ENCODE peak calls at places on chromosomes 13 and 19, in eight cellular contexts. One of them, this sample, is unnamed.

GRCh38 chr19:44575116-44575700 is 38.2 kb upstream of the IGSF23 start:
- DNase-seq in CD8-positive, alpha-beta T cell: no peak
- DNase-seq in suprapubic skin: no peak
- DNase-seq in NT2/D1: no peak
- DNase-seq in colonic mucosa: no peak
- DNase-seq in naive thymus-derived CD4-positive, alpha-beta T cell: no peak
- DNase-seq in ascending aorta: no peak
- DNase-seq in GM23338: no peak
- DNase-seq in this sample: no peak

GRCh38 chr19:33374406-33374703 is 846 bp downstream of the CEBPG start:
- DNase-seq in CD8-positive, alpha-beta T cell: no peak
- DNase-seq in GM23338: no peak
- DNase-seq in colonic mucosa: no peak
- DNase-seq in NT2/D1: no peak
- DNase-seq in naive thymus-derived CD4-positive, alpha-beta T cell: no peak
- DNase-seq in suprapubic skin: no peak
- DNase-seq in ascending aorta: no peak
- DNase-seq in this sample: no peak

GRCh38 chr13:102769679-102770078 is 3.9 kb downstream of the TEX30 start:
- DNase-seq in NT2/D1: no peak
- DNase-seq in suprapubic skin: no peak
- DNase-seq in ascending aorta: no peak
- DNase-seq in CD8-positive, alpha-beta T cell: no peak
- DNase-seq in GM23338: no peak
- DNase-seq in naive thymus-derived CD4-positive, alpha-beta T cell: no peak
- DNase-seq in colonic mucosa: no peak
- DNase-seq in this sample: no peak

GRCh38 chr13:110448230-110448629 is 113.3 kb downstream of the RAB20 start:
- DNase-seq in colonic mucosa: no peak
- DNase-seq in GM23338: no peak
- DNase-seq in CD8-positive, alpha-beta T cell: no peak
- DNase-seq in ascending aorta: no peak
- DNase-seq in suprapubic skin: no peak
- DNase-seq in NT2/D1: no peak
- DNase-seq in naive thymus-derived CD4-positive, alpha-beta T cell: no peak
- DNase-seq in this sample: no peak

GRCh38 chr13:79423801-79424642 is 18.0 kb upstream of the RBM26 start:
- DNase-seq in colonic mucosa: no peak
- DNase-seq in suprapubic skin: no peak
- DNase-seq in ascending aorta: no peak
- DNase-seq in NT2/D1: no peak
- DNase-seq in CD8-positive, alpha-beta T cell: no peak
- DNase-seq in GM23338: peak; percentile 75
- DNase-seq in naive thymus-derived CD4-positive, alpha-beta T cell: no peak
- DNase-seq in this sample: no peak

GRCh38 chr19:797528-798414 is 519 bp downstream of the PTBP1 start:
- DNase-seq in suprapubic skin: peak; percentile 91
- DNase-seq in GM23338: peak; percentile 89
- DNase-seq in CD8-positive, alpha-beta T cell: peak; percentile 84
- DNase-seq in ascending aorta: no peak
- DNase-seq in NT2/D1: no peak
- DNase-seq in colonic mucosa: peak; percentile 91
- DNase-seq in naive thymus-derived CD4-positive, alpha-beta T cell: peak; percentile 78
- DNase-seq in this sample: peak; percentile 56

GRCh38 chr19:5138606-5139594 is 170.0 kb downstream of the KDM4B start:
- DNase-seq in GM23338: no peak
- DNase-seq in suprapubic skin: no peak
- DNase-seq in CD8-positive, alpha-beta T cell: peak; percentile 80
- DNase-seq in colonic mucosa: peak; percentile 54
- DNase-seq in NT2/D1: no peak
- DNase-seq in ascending aorta: no peak
- DNase-seq in naive thymus-derived CD4-positive, alpha-beta T cell: peak; percentile 45
- DNase-seq in this sample: no peak

GRCh38 chr19:13172335-13173128 is 22.3 kb downstream of the IER2 start:
- DNase-seq in colonic mucosa: peak; percentile 92
- DNase-seq in NT2/D1: no peak
- DNase-seq in ascending aorta: peak; percentile 80
- DNase-seq in naive thymus-derived CD4-positive, alpha-beta T cell: peak; percentile 80
- DNase-seq in suprapubic skin: peak; percentile 87
- DNase-seq in GM23338: no peak
- DNase-seq in CD8-positive, alpha-beta T cell: peak; percentile 87
- DNase-seq in this sample: no peak

GRCh38 chr19:29247912-29248311 is 35.0 kb upstream of the UQCRFS1 start:
- DNase-seq in ascending aorta: no peak
- DNase-seq in GM23338: no peak
- DNase-seq in suprapubic skin: no peak
- DNase-seq in naive thymus-derived CD4-positive, alpha-beta T cell: no peak
- DNase-seq in colonic mucosa: no peak
- DNase-seq in CD8-positive, alpha-beta T cell: no peak
- DNase-seq in NT2/D1: no peak
- DNase-seq in this sample: no peak

GRCh38 chr19:2273356-2274184 is 8.4 kb downstream of the PEAK3 start:
- DNase-seq in naive thymus-derived CD4-positive, alpha-beta T cell: peak; percentile 72
- DNase-seq in NT2/D1: peak; percentile 80
- DNase-seq in CD8-positive, alpha-beta T cell: peak; percentile 80
- DNase-seq in suprapubic skin: no peak
- DNase-seq in ascending aorta: no peak
- DNase-seq in GM23338: peak; percentile 96
- DNase-seq in colonic mucosa: peak; percentile 82
- DNase-seq in this sample: no peak

GRCh38 chr13:114166381-114167131 is 12.5 kb upstream of the CFAP97D2 start:
- DNase-seq in colonic mucosa: no peak
- DNase-seq in CD8-positive, alpha-beta T cell: no peak
- DNase-seq in ascending aorta: no peak
- DNase-seq in GM23338: no peak
- DNase-seq in suprapubic skin: no peak
- DNase-seq in NT2/D1: no peak
- DNase-seq in naive thymus-derived CD4-positive, alpha-beta T cell: no peak
- DNase-seq in this sample: no peak

GRCh38 chr19:51733742-51734522 is 10.1 kb upstream of the HAS1 start:
- DNase-seq in NT2/D1: no peak
- DNase-seq in naive thymus-derived CD4-positive, alpha-beta T cell: no peak
- DNase-seq in CD8-positive, alpha-beta T cell: no peak
- DNase-seq in colonic mucosa: no peak
- DNase-seq in suprapubic skin: no peak
- DNase-seq in GM23338: peak; percentile 62
- DNase-seq in ascending aorta: no peak
- DNase-seq in this sample: no peak

GRCh38 chr13:101452519-101453485 is at the start of gene ITGBL1:
- DNase-seq in GM23338: no peak
- DNase-seq in CD8-positive, alpha-beta T cell: no peak
- DNase-seq in colonic mucosa: no peak
- DNase-seq in naive thymus-derived CD4-positive, alpha-beta T cell: no peak
- DNase-seq in suprapubic skin: peak; percentile 85
- DNase-seq in ascending aorta: no peak
- DNase-seq in NT2/D1: no peak
- DNase-seq in this sample: no peak

GRCh38 chr19:55113570-55114039 is 3.8 kb downstream of the PPP1R12C start:
- DNase-seq in GM23338: peak; percentile 91
- DNase-seq in ascending aorta: peak; percentile 90
- DNase-seq in NT2/D1: peak; percentile 75
- DNase-seq in colonic mucosa: peak; percentile 60
- DNase-seq in suprapubic skin: peak; percentile 90
- DNase-seq in CD8-positive, alpha-beta T cell: no peak
- DNase-seq in naive thymus-derived CD4-positive, alpha-beta T cell: no peak
- DNase-seq in this sample: no peak

GRCh38 chr19:14437578-14438140 is 4.6 kb downstream of the PKN1 start:
- DNase-seq in ascending aorta: no peak
- DNase-seq in colonic mucosa: no peak
- DNase-seq in naive thymus-derived CD4-positive, alpha-beta T cell: no peak
- DNase-seq in NT2/D1: no peak
- DNase-seq in CD8-positive, alpha-beta T cell: no peak
- DNase-seq in suprapubic skin: no peak
- DNase-seq in GM23338: no peak
- DNase-seq in this sample: no peak

GRCh38 chr19:14433454-14434156 is 499 bp downstream of the PKN1 start:
- DNase-seq in suprapubic skin: no peak
- DNase-seq in CD8-positive, alpha-beta T cell: peak; percentile 60
- DNase-seq in colonic mucosa: peak; percentile 80
- DNase-seq in ascending aorta: no peak
- DNase-seq in NT2/D1: no peak
- DNase-seq in GM23338: peak; percentile 55
- DNase-seq in naive thymus-derived CD4-positive, alpha-beta T cell: peak; percentile 74
- DNase-seq in this sample: no peak

GRCh38 chr19:14434157-14434501 is 1.0 kb downstream of the PKN1 start:
- DNase-seq in suprapubic skin: no peak
- DNase-seq in GM23338: no peak
- DNase-seq in NT2/D1: no peak
- DNase-seq in ascending aorta: no peak
- DNase-seq in naive thymus-derived CD4-positive, alpha-beta T cell: no peak
- DNase-seq in colonic mucosa: peak; percentile 56
- DNase-seq in CD8-positive, alpha-beta T cell: no peak
- DNase-seq in this sample: no peak

GRCh38 chr19:14434543-14435319 is 1.6 kb downstream of the PKN1 start:
- DNase-seq in NT2/D1: no peak
- DNase-seq in GM23338: no peak
- DNase-seq in ascending aorta: peak; percentile 63
- DNase-seq in suprapubic skin: no peak
- DNase-seq in naive thymus-derived CD4-positive, alpha-beta T cell: peak; percentile 32
- DNase-seq in colonic mucosa: peak; percentile 52
- DNase-seq in CD8-positive, alpha-beta T cell: peak; percentile 36
- DNase-seq in this sample: no peak

GRCh38 chr19:14435320-14436050 is 2.4 kb downstream of the PKN1 start:
- DNase-seq in NT2/D1: no peak
- DNase-seq in suprapubic skin: no peak
- DNase-seq in GM23338: no peak
- DNase-seq in CD8-positive, alpha-beta T cell: no peak
- DNase-seq in ascending aorta: no peak
- DNase-seq in naive thymus-derived CD4-positive, alpha-beta T cell: no peak
- DNase-seq in colonic mucosa: no peak
- DNase-seq in this sample: no peak
- H3K4me3 ChIP-seq in NT2/D1: no peak overlapping the region
- H3K4me3 ChIP-seq in suprapubic skin: peak overlapping the region; percentile 80
- H3K4me3 ChIP-seq in GM23338: no peak overlapping the region
- H3K4me3 ChIP-seq in CD8-positive, alpha-beta T cell: no peak overlapping the region
- H3K4me3 ChIP-seq in ascending aorta: no peak overlapping the region
- H3K4me3 ChIP-seq in naive thymus-derived CD4-positive, alpha-beta T cell: no peak overlapping the region
- H3K4me3 ChIP-seq in colonic mucosa: no peak overlapping the region
- H3K4me3 ChIP-seq in this sample: peak overlapping the region; percentile 66

GRCh38 chr19:46719629-46720515 is 3.0 kb upstream of the PRKD2 start:
- DNase-seq in CD8-positive, alpha-beta T cell: no peak
- DNase-seq in NT2/D1: no peak
- DNase-seq in naive thymus-derived CD4-positive, alpha-beta T cell: no peak
- DNase-seq in GM23338: no peak
- DNase-seq in colonic mucosa: no peak
- DNase-seq in suprapubic skin: no peak
- DNase-seq in ascending aorta: no peak
- DNase-seq in this sample: no peak
- H3K4me3 ChIP-seq in CD8-positive, alpha-beta T cell: no peak overlapping the region
- H3K4me3 ChIP-seq in NT2/D1: no peak overlapping the region
- H3K4me3 ChIP-seq in naive thymus-derived CD4-positive, alpha-beta T cell: no peak overlapping the region
- H3K4me3 ChIP-seq in GM23338: no peak overlapping the region
- H3K4me3 ChIP-seq in colonic mucosa: no peak overlapping the region
- H3K4me3 ChIP-seq in suprapubic skin: no peak overlapping the region
- H3K4me3 ChIP-seq in ascending aorta: no peak overlapping the region
- H3K4me3 ChIP-seq in this sample: no peak overlapping the region

DNA sequence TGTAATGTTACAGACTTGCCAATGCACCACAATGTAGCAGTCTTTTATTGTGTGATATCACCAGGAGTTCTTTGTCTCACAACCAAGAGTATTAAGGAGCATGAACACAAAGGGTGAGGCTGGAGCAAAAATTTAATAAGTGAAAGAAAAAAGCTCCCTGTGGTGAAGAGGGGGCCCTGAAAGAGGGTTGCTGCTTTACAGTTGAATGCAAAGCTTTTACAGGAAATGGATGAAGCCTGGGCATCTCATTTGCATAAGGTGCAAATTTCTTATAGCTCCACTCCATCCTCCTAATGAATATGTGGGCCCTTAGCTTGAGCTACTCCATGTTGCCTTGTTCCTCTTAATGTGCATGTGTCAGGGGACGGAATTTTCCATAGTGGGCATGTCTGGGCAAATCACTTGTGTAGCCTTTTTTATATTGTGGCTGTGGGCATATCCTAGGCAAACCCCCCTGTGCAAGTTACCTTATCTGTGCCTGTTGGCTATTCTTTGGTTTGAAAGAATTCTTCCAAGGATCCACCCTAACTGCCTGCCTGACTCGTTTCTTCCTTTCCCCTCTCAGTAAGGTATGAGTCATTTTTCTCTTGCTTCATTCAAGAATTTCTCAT is 45.3 kb upstream of the TRPC4 start:
- DNase-seq in colonic mucosa: no peak
- DNase-seq in suprapubic skin: no peak
- DNase-seq in ascending aorta: no peak
- DNase-seq in CD8-positive, alpha-beta T cell: no peak
- DNase-seq in naive thymus-derived CD4-positive, alpha-beta T cell: no peak
- DNase-seq in NT2/D1: peak; percentile 3
- DNase-seq in GM23338: peak; percentile 31
- DNase-seq in this sample: no peak
- H3K4me3 ChIP-seq in colonic mucosa: no peak overlapping the region
- H3K4me3 ChIP-seq in suprapubic skin: no peak overlapping the region
- H3K4me3 ChIP-seq in ascending aorta: no peak overlapping the region
- H3K4me3 ChIP-seq in CD8-positive, alpha-beta T cell: no peak overlapping the region
- H3K4me3 ChIP-seq in naive thymus-derived CD4-positive, alpha-beta T cell: no peak overlapping the region
- H3K4me3 ChIP-seq in NT2/D1: no peak overlapping the region
- H3K4me3 ChIP-seq in GM23338: no peak overlapping the region
- H3K4me3 ChIP-seq in this sample: no peak overlapping the region

GRCh38 chr19:49929121-49929610 is at the start of the genes ATF5 and NUP62:
- DNase-seq in colonic mucosa: peak; percentile 91
- DNase-seq in GM23338: peak; percentile 85
- DNase-seq in ascending aorta: peak; percentile 50
- DNase-seq in suprapubic skin: peak; percentile 94
- DNase-seq in NT2/D1: peak; percentile 30
- DNase-seq in CD8-positive, alpha-beta T cell: peak; percentile 94
- DNase-seq in naive thymus-derived CD4-positive, alpha-beta T cell: peak; percentile 88
- DNase-seq in this sample: no peak

GRCh38 chr19:49925486-49925885 is 3.5 kb upstream of the ATF5 start:
- DNase-seq in naive thymus-derived CD4-positive, alpha-beta T cell: no peak
- DNase-seq in ascending aorta: no peak
- DNase-seq in CD8-positive, alpha-beta T cell: no peak
- DNase-seq in GM23338: no peak
- DNase-seq in colonic mucosa: no peak
- DNase-seq in suprapubic skin: no peak
- DNase-seq in NT2/D1: no peak
- DNase-seq in this sample: no peak

GRCh38 chr19:49926520-49926919 is 2.5 kb upstream of the ATF5 start:
- DNase-seq in NT2/D1: no peak
- DNase-seq in naive thymus-derived CD4-positive, alpha-beta T cell: no peak
- DNase-seq in suprapubic skin: no peak
- DNase-seq in GM23338: no peak
- DNase-seq in ascending aorta: no peak
- DNase-seq in colonic mucosa: no peak
- DNase-seq in CD8-positive, alpha-beta T cell: no peak
- DNase-seq in this sample: no peak

GRCh38 chr19:49929611-49930482 is 543 bp upstream of the NUP62 start:
- DNase-seq in NT2/D1: peak; percentile 93
- DNase-seq in CD8-positive, alpha-beta T cell: peak; percentile 90
- DNase-seq in GM23338: peak; percentile 98
- DNase-seq in suprapubic skin: peak; percentile 95
- DNase-seq in colonic mucosa: peak; percentile 95
- DNase-seq in ascending aorta: peak; percentile 82
- DNase-seq in naive thymus-derived CD4-positive, alpha-beta T cell: peak; percentile 97
- DNase-seq in this sample: peak; percentile 81

GRCh38 chr19:49927526-49928264 is 1.3 kb upstream of the ATF5 start:
- DNase-seq in CD8-positive, alpha-beta T cell: no peak
- DNase-seq in naive thymus-derived CD4-positive, alpha-beta T cell: no peak
- DNase-seq in ascending aorta: no peak
- DNase-seq in suprapubic skin: no peak
- DNase-seq in NT2/D1: no peak
- DNase-seq in colonic mucosa: no peak
- DNase-seq in GM23338: no peak
- DNase-seq in this sample: no peak
- H3K4me3 ChIP-seq in CD8-positive, alpha-beta T cell: peak overlapping the region; percentile 21
- H3K4me3 ChIP-seq in naive thymus-derived CD4-positive, alpha-beta T cell: peak overlapping the region; percentile 13
- H3K4me3 ChIP-seq in ascending aorta: peak overlapping the region; percentile 88
- H3K4me3 ChIP-seq in suprapubic skin: peak overlapping the region; percentile 66
- H3K4me3 ChIP-seq in NT2/D1: peak overlapping the region; percentile 26
- H3K4me3 ChIP-seq in colonic mucosa: peak overlapping the region; percentile 99
- H3K4me3 ChIP-seq in GM23338: peak overlapping the region; percentile 99
- H3K4me3 ChIP-seq in this sample: no peak overlapping the region

GRCh38 chr19:18672044-18672451 is 11.4 kb upstream of the CRTC1 start:
- DNase-seq in naive thymus-derived CD4-positive, alpha-beta T cell: no peak
- DNase-seq in CD8-positive, alpha-beta T cell: no peak
- DNase-seq in ascending aorta: no peak
- DNase-seq in suprapubic skin: no peak
- DNase-seq in GM23338: peak; percentile 50
- DNase-seq in NT2/D1: no peak
- DNase-seq in colonic mucosa: no peak
- DNase-seq in this sample: no peak
- H3K4me3 ChIP-seq in naive thymus-derived CD4-positive, alpha-beta T cell: no peak overlapping the region
- H3K4me3 ChIP-seq in CD8-positive, alpha-beta T cell: no peak overlapping the region
- H3K4me3 ChIP-seq in ascending aorta: peak overlapping the region; percentile 38
- H3K4me3 ChIP-seq in suprapubic skin: no peak overlapping the region
- H3K4me3 ChIP-seq in GM23338: no peak overlapping the region
- H3K4me3 ChIP-seq in NT2/D1: no peak overlapping the region
- H3K4me3 ChIP-seq in colonic mucosa: no peak overlapping the region
- H3K4me3 ChIP-seq in this sample: no peak overlapping the region